ENCODE peak calls at places on chromosomes 6 and 20, in seven cellular contexts. One of them, this sample, is unnamed.

GRCh38 chr6:73497915-73498314 is 22.9 kb downstream of the EEF1A1 start:
- DNase-seq in neuronal stem cell: no peak
- DNase-seq in trophoblast cell: no peak
- DNase-seq in H1: no peak
- DNase-seq in mesendoderm: no peak
- DNase-seq in H9: no peak
- DNase-seq in mesenchymal stem cell: no peak
- DNase-seq in this sample: no peak

GRCh38 chr20:44207066-44207723 is 3.4 kb downstream of the OSER1 start:
- DNase-seq in mesenchymal stem cell: no peak
- DNase-seq in H1: no peak
- DNase-seq in trophoblast cell: no peak
- DNase-seq in neuronal stem cell: no peak
- DNase-seq in H9: no peak
- DNase-seq in mesendoderm: no peak
- DNase-seq in this sample: peak

GRCh38 chr6:45036101-45036500 is 292.0 kb upstream of the RUNX2 start:
- DNase-seq in mesenchymal stem cell: no peak
- DNase-seq in trophoblast cell: no peak
- DNase-seq in H1: no peak
- DNase-seq in neuronal stem cell: no peak
- DNase-seq in mesendoderm: no peak
- DNase-seq in H9: no peak
- DNase-seq in this sample: no peak

GRCh38 chr6:26217714-26218075 is 130.5 kb downstream of the HFE start:
- DNase-seq in H9: peak
- DNase-seq in neuronal stem cell: no peak
- DNase-seq in H1: no peak
- DNase-seq in mesenchymal stem cell: peak
- DNase-seq in trophoblast cell: no peak
- DNase-seq in mesendoderm: peak
- DNase-seq in this sample: no peak

GRCh38 chr6:112041535-112041934 is 12.4 kb upstream of the CCN6 start:
- DNase-seq in H1: no peak
- DNase-seq in mesenchymal stem cell: no peak
- DNase-seq in neuronal stem cell: no peak
- DNase-seq in H9: no peak
- DNase-seq in trophoblast cell: no peak
- DNase-seq in mesendoderm: peak
- DNase-seq in this sample: no peak

GRCh38 chr6:139433647-139434419 is 59.4 kb upstream of the CITED2 start:
- DNase-seq in H9: no peak
- DNase-seq in trophoblast cell: no peak
- DNase-seq in mesendoderm: peak
- DNase-seq in neuronal stem cell: no peak
- DNase-seq in H1: no peak
- DNase-seq in mesenchymal stem cell: no peak
- DNase-seq in this sample: peak

GRCh38 chr20:32968833-32969241 is 35.4 kb downstream of the SUN5 start:
- DNase-seq in neuronal stem cell: no peak
- DNase-seq in mesenchymal stem cell: no peak
- DNase-seq in H9: peak
- DNase-seq in trophoblast cell: no peak
- DNase-seq in H1: no peak
- DNase-seq in mesendoderm: no peak
- DNase-seq in this sample: no peak

GRCh38 chr6:38064431-38064830 is 244.9 kb downstream of the ZFAND3 start:
- DNase-seq in H1: no peak
- DNase-seq in trophoblast cell: no peak
- DNase-seq in mesenchymal stem cell: no peak
- DNase-seq in neuronal stem cell: no peak
- DNase-seq in mesendoderm: no peak
- DNase-seq in H9: no peak
- DNase-seq in this sample: no peak

GRCh38 chr6:138430361-138431145 is 26.5 kb downstream of the HEBP2 start:
- DNase-seq in mesendoderm: no peak
- DNase-seq in H9: no peak
- DNase-seq in trophoblast cell: no peak
- DNase-seq in H1: no peak
- DNase-seq in neuronal stem cell: no peak
- DNase-seq in mesenchymal stem cell: no peak
- DNase-seq in this sample: no peak

GRCh38 chr6:25176466-25176865 is 102.7 kb upstream of the CARMIL1 start:
- DNase-seq in H1: no peak
- DNase-seq in neuronal stem cell: no peak
- DNase-seq in H9: no peak
- DNase-seq in mesenchymal stem cell: no peak
- DNase-seq in trophoblast cell: no peak
- DNase-seq in mesendoderm: no peak
- DNase-seq in this sample: no peak

GRCh38 chr6:48714286-48715049 is 603.5 kb upstream of the PTCHD4 start:
- DNase-seq in H9: no peak
- DNase-seq in H1: no peak
- DNase-seq in mesenchymal stem cell: no peak
- DNase-seq in neuronal stem cell: no peak
- DNase-seq in trophoblast cell: no peak
- DNase-seq in mesendoderm: peak
- DNase-seq in this sample: no peak

GRCh38 chr20:52219441-52219840 is 27.9 kb upstream of the ZFP64 start:
- DNase-seq in H1: no peak
- DNase-seq in mesendoderm: peak
- DNase-seq in mesenchymal stem cell: peak
- DNase-seq in H9: peak
- DNase-seq in neuronal stem cell: no peak
- DNase-seq in trophoblast cell: no peak
- DNase-seq in this sample: peak

GRCh38 chr6:3813150-3813780 is 35.9 kb upstream of the FAM50B start:
- DNase-seq in mesenchymal stem cell: peak
- DNase-seq in H1: no peak
- DNase-seq in mesendoderm: no peak
- DNase-seq in neuronal stem cell: no peak
- DNase-seq in H9: no peak
- DNase-seq in trophoblast cell: no peak
- DNase-seq in this sample: peak

GRCh38 chr6:51472745-51473483 is 614.5 kb downstream of the PKHD1 start:
- DNase-seq in H9: no peak
- DNase-seq in H1: no peak
- DNase-seq in mesenchymal stem cell: no peak
- DNase-seq in neuronal stem cell: no peak
- DNase-seq in mesendoderm: peak
- DNase-seq in trophoblast cell: peak
- DNase-seq in this sample: no peak

GRCh38 chr6:110703906-110704594 is 111.2 kb downstream of the CDK19 start:
- DNase-seq in H9: no peak
- DNase-seq in H1: no peak
- DNase-seq in neuronal stem cell: no peak
- DNase-seq in trophoblast cell: no peak
- DNase-seq in mesendoderm: no peak
- DNase-seq in mesenchymal stem cell: peak
- DNase-seq in this sample: no peak

GRCh38 chr6:96522469-96523009 is 933 bp downstream of the UFL1 start:
- DNase-seq in H1: no peak
- DNase-seq in mesenchymal stem cell: peak
- DNase-seq in trophoblast cell: no peak
- DNase-seq in mesendoderm: peak
- DNase-seq in neuronal stem cell: no peak
- DNase-seq in H9: no peak
- DNase-seq in this sample: peak

GRCh38 chr6:106159531-106159940 is 73.4 kb downstream of the PRDM1 start:
- DNase-seq in mesendoderm: no peak
- DNase-seq in neuronal stem cell: no peak
- DNase-seq in H1: no peak
- DNase-seq in trophoblast cell: peak
- DNase-seq in H9: no peak
- DNase-seq in mesenchymal stem cell: peak
- DNase-seq in this sample: peak

GRCh38 chr6:90175627-90176538 is 120.8 kb downstream of the BACH2 start:
- DNase-seq in mesendoderm: no peak
- DNase-seq in H1: no peak
- DNase-seq in mesenchymal stem cell: no peak
- DNase-seq in trophoblast cell: peak
- DNase-seq in neuronal stem cell: no peak
- DNase-seq in H9: no peak
- DNase-seq in this sample: no peak

GRCh38 chr6:34059136-34059731 is 86.7 kb downstream of the GRM4 start:
- DNase-seq in neuronal stem cell: no peak
- DNase-seq in H9: no peak
- DNase-seq in H1: no peak
- DNase-seq in mesenchymal stem cell: no peak
- DNase-seq in mesendoderm: no peak
- DNase-seq in trophoblast cell: no peak
- DNase-seq in this sample: no peak

GRCh38 chr6:26592649-26593048 is 4.1 kb upstream of the ABT1 start:
- DNase-seq in trophoblast cell: no peak
- DNase-seq in H1: no peak
- DNase-seq in H9: no peak
- DNase-seq in neuronal stem cell: no peak
- DNase-seq in mesendoderm: no peak
- DNase-seq in mesenchymal stem cell: peak
- DNase-seq in this sample: no peak

GRCh38 chr20:48821261-48821910 is 6.4 kb downstream of the PREX1 start:
- DNase-seq in trophoblast cell: no peak
- DNase-seq in H1: no peak
- DNase-seq in mesenchymal stem cell: no peak
- DNase-seq in H9: no peak
- DNase-seq in neuronal stem cell: no peak
- DNase-seq in mesendoderm: no peak
- DNase-seq in this sample: no peak

GRCh38 chr20:25206063-25206403 is 10.5 kb downstream of the ENTPD6 start:
- DNase-seq in mesenchymal stem cell: no peak
- DNase-seq in H1: no peak
- DNase-seq in trophoblast cell: no peak
- DNase-seq in H9: no peak
- DNase-seq in mesendoderm: no peak
- DNase-seq in neuronal stem cell: no peak
- DNase-seq in this sample: no peak
- H3K4ac ChIP-seq in mesenchymal stem cell: no peak
- H3K4ac ChIP-seq in H1: no peak
- H3K4ac ChIP-seq in trophoblast cell: no peak
- H3K4ac ChIP-seq in H9: no peak
- H3K4ac ChIP-seq in mesendoderm: no peak
- H3K4ac ChIP-seq in neuronal stem cell: no peak
- H3K4ac ChIP-seq in this sample: no peak

GRCh38 chr20:62447143-62447869 is 20.0 kb upstream of the RBBP8NL start:
- DNase-seq in trophoblast cell: no peak
- DNase-seq in mesenchymal stem cell: no peak
- DNase-seq in neuronal stem cell: no peak
- DNase-seq in mesendoderm: no peak
- DNase-seq in H1: no peak
- DNase-seq in H9: no peak
- DNase-seq in this sample: no peak
- H2BK120ac ChIP-seq in trophoblast cell: no peak
- H2BK120ac ChIP-seq in mesenchymal stem cell: no peak
- H2BK120ac ChIP-seq in neuronal stem cell: no peak
- H2BK120ac ChIP-seq in mesendoderm: no peak
- H2BK120ac ChIP-seq in H1: no peak
- H2BK120ac ChIP-seq in H9: no peak
- H2BK120ac ChIP-seq in this sample: no peak

GRCh38 chr20:31260326-31260932 is 3.0 kb downstream of the DEFB115 start:
- DNase-seq in mesenchymal stem cell: no peak
- DNase-seq in neuronal stem cell: no peak
- DNase-seq in H9: no peak
- DNase-seq in H1: no peak
- DNase-seq in mesendoderm: peak
- DNase-seq in trophoblast cell: no peak
- DNase-seq in this sample: no peak

GRCh38 chr20:31256959-31257358 is 505 bp upstream of the DEFB115 start:
- DNase-seq in H9: no peak
- DNase-seq in mesendoderm: no peak
- DNase-seq in H1: no peak
- DNase-seq in neuronal stem cell: no peak
- DNase-seq in mesenchymal stem cell: no peak
- DNase-seq in trophoblast cell: no peak
- DNase-seq in this sample: no peak

DNA sequence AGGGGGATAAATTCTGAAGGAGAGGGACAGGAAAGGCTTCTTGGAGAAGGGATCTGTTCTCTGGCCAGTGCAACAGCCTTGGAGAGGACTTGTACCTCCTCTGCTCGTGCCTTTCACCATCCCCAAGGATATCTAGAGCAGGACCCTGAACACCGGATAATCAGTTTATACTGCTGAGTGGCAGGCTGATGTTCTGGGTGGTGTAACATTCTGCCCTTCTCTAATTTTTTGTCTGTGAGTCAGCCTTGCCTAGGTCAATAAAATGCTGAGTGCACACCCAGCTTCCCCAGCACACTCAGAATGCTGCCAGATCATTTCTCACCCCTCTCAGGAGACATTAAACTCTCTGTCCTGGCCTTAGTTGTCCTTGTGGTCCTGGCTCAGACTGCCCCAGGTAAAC is at the start of gene DEFB115:
- DNase-seq in H1: no peak
- DNase-seq in mesendoderm: no peak
- DNase-seq in mesenchymal stem cell: no peak
- DNase-seq in H9: no peak
- DNase-seq in neuronal stem cell: no peak
- DNase-seq in trophoblast cell: no peak
- DNase-seq in this sample: no peak
- H3K4ac ChIP-seq in H1: no peak
- H3K4ac ChIP-seq in mesendoderm: no peak
- H3K4ac ChIP-seq in mesenchymal stem cell: no peak
- H3K4ac ChIP-seq in H9: no peak
- H3K4ac ChIP-seq in neuronal stem cell: no peak
- H3K4ac ChIP-seq in trophoblast cell: no peak
- H3K4ac ChIP-seq in this sample: no peak

GRCh38 chr6:53257001-53257400 is 91.7 kb downstream of the ELOVL5 start:
- DNase-seq in mesenchymal stem cell: no peak
- DNase-seq in mesendoderm: no peak
- DNase-seq in neuronal stem cell: no peak
- DNase-seq in H1: no peak
- DNase-seq in trophoblast cell: no peak
- DNase-seq in H9: no peak
- DNase-seq in this sample: no peak

GRCh38 chr6:53258076-53258773 is 90.5 kb downstream of the ELOVL5 start:
- DNase-seq in H9: peak
- DNase-seq in mesenchymal stem cell: no peak
- DNase-seq in H1: no peak
- DNase-seq in neuronal stem cell: no peak
- DNase-seq in mesendoderm: peak
- DNase-seq in trophoblast cell: no peak
- DNase-seq in this sample: no peak

GRCh38 chr6:53257533-53257932 is 91.2 kb downstream of the ELOVL5 start:
- DNase-seq in mesenchymal stem cell: no peak
- DNase-seq in H9: no peak
- DNase-seq in trophoblast cell: no peak
- DNase-seq in H1: no peak
- DNase-seq in mesendoderm: no peak
- DNase-seq in neuronal stem cell: no peak
- DNase-seq in this sample: no peak

GRCh38 chr6:53259860-53260580 is 88.7 kb downstream of the ELOVL5 start:
- DNase-seq in mesenchymal stem cell: no peak
- DNase-seq in H1: no peak
- DNase-seq in H9: no peak
- DNase-seq in trophoblast cell: no peak
- DNase-seq in neuronal stem cell: no peak
- DNase-seq in mesendoderm: no peak
- DNase-seq in this sample: no peak

DNA sequence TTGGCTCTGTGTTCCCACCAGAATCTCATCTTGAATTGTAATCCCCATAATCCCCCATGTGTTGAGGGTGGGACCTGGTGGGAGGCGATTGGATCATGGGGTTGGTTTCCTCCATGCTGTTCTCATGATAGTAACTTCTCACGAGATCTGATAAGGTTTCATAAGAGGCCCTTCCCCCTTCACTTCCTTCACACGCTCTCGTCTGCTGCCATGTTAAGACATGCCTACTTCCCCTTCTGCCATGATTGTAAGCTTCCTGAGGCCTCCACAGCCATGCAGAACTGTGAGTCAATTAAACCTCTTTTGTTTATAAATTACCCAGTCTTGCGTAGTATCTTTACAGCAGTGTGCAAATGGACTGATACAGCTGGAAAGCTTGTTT is 90.0 kb downstream of the ELOVL5 start:
- DNase-seq in H9: no peak
- DNase-seq in mesenchymal stem cell: no peak
- DNase-seq in H1: no peak
- DNase-seq in trophoblast cell: no peak
- DNase-seq in mesendoderm: peak
- DNase-seq in neuronal stem cell: no peak
- DNase-seq in this sample: no peak
- H2BK120ac ChIP-seq in H9: no peak
- H2BK120ac ChIP-seq in mesenchymal stem cell: no peak
- H2BK120ac ChIP-seq in H1: no peak
- H2BK120ac ChIP-seq in trophoblast cell: no peak
- H2BK120ac ChIP-seq in mesendoderm: no peak
- H2BK120ac ChIP-seq in neuronal stem cell: no peak
- H2BK120ac ChIP-seq in this sample: no peak

This sample was measured in IMR-90.